ENCODE peak calls at places on chromosomes 4 and X, in five cellular contexts. M is ascending aorta, N is OCI-LY7, D is lower lobe of right lung, S is Panc1. X is an unnamed sample. For H3K4me1, the result is how much of the 10 kb centered on the place peaks cover.

GRCh38 chr4:186727977-186728519 is 4.4 kb upstream of the FAT1 start:
- DNase-seq in M (no peak), N (no peak), D (no peak), S (peak), X (no peak)

GRCh38 chr4:107736924-107737448 is 17.0 kb upstream of the PAPSS1 start:
- DNase-seq in M (no peak), N (peak), D (no peak), S (no peak), X (no peak)

GRCh38 chrX:77894921-77895886 is at the start of gene MAGT1:
- DNase-seq in M (peak), N (peak), D (peak), S (peak), X (peak)

GRCh38 chr4:13733817-13734216 is 106.3 kb upstream of the BOD1L1 start:
- DNase-seq in M (no peak), N (no peak), D (no peak), S (no peak), X (no peak)

GRCh38 chr4:41339812-41340809 is 83.4 kb downstream of the UCHL1 start:
- DNase-seq in M (peak), N (no peak), D (no peak), S (no peak), X (no peak)

GRCh38 chr4:150569384-150569987 is 12.5 kb upstream of the MAB21L2 start:
- DNase-seq in M (no peak), N (no peak), D (no peak), S (no peak), X (no peak)

GRCh38 chr4:128385683-128386304 is 98.2 kb upstream of the PGRMC2 start:
- DNase-seq in M (no peak), N (no peak), D (no peak), S (no peak), X (no peak)

GRCh38 chr4:10180603-10180926 is 64.0 kb upstream of the WDR1 start:
- DNase-seq in M (no peak), N (no peak), D (no peak), S (no peak), X (no peak)

GRCh38 chr4:21991050-21991449 is 42.5 kb upstream of the KCNIP4 start:
- DNase-seq in M (no peak), N (no peak), D (no peak), S (no peak), X (no peak)

GRCh38 chrX:40971736-40972135 is 113.5 kb upstream of the USP9X start:
- DNase-seq in M (no peak), N (no peak), D (no peak), S (no peak), X (no peak)

GRCh38 chr4:155875878-155876277 is 9.8 kb upstream of the ASIC5 start:
- DNase-seq in M (no peak), N (no peak), D (no peak), S (no peak), X (no peak)

GRCh38 chrX:100995469-100995868 is 26.0 kb downstream of the ARL13A start:
- DNase-seq in M (no peak), N (no peak), D (no peak), S (no peak), X (no peak)

GRCh38 chrX:10052906-10053625 is 85.9 kb downstream of the CLDN34 start:
- DNase-seq in M (no peak), N (no peak), D (no peak), S (no peak), X (no peak)

GRCh38 chr4:125225806-125226205 is 88.9 kb upstream of the FAT4 start:
- DNase-seq in M (no peak), N (no peak), D (no peak), S (no peak), X (no peak)

GRCh38 chr4:58590714-58591113 is 1480.5 kb upstream of the IGFBP7 start:
- DNase-seq in M (no peak), N (no peak), D (no peak), S (no peak), X (no peak)

GRCh38 chr4:182343435-182343834 is 100.2 kb downstream of the TENM3 start:
- DNase-seq in M (no peak), N (no peak), D (no peak), S (no peak), X (no peak)

GRCh38 chrX:151359931-151360871 is 36.8 kb upstream of the VMA21 start:
- DNase-seq in M (no peak), N (peak), D (peak), S (no peak), X (no peak)

GRCh38 chr4:188372856-188373255 is 233.6 kb downstream of the TRIML1 start:
- DNase-seq in M (peak), N (no peak), D (no peak), S (peak), X (no peak)

GRCh38 chrX:51463322-51463721 is 33.1 kb downstream of the NUDT11 start:
- DNase-seq in M (no peak), N (no peak), D (no peak), S (no peak), X (no peak)

GRCh38 chr4:2305766-2306501 is 44.0 kb upstream of the MXD4 start:
- DNase-seq in M (no peak), N (no peak), D (no peak), S (no peak), X (no peak)

GRCh38 chr4:23876418-23877089 is 13.3 kb downstream of the PPARGC1A start:
- DNase-seq in M (no peak), N (no peak), D (no peak), S (no peak), X (no peak)

GRCh38 chr4:86014599-86014998 is 345.3 kb downstream of the MAPK10 start:
- DNase-seq in M (no peak), N (peak), D (no peak), S (no peak), X (peak)

GRCh38 chr4:169108303-169108702 is 98.2 kb upstream of the CBR4 start:
- DNase-seq in M (no peak), N (no peak), D (no peak), S (no peak), X (no peak)

GRCh38 chr4:143432258-143432591 is 81.3 kb upstream of the SMARCA5 start:
- DNase-seq in M (no peak), N (no peak), D (no peak), S (no peak), X (no peak)

GRCh38 chr4:140326395-140326993 is 47.0 kb upstream of the SCOC start:
- DNase-seq in M (no peak), N (peak), D (no peak), S (no peak), X (no peak)

GRCh38 chr4:84803720-84804119 is 162.8 kb downstream of the WDFY3 start:
- DNase-seq in M (no peak), N (no peak), D (no peak), S (no peak), X (no peak)

GRCh38 chr4:71752383-71753042 is 31.4 kb downstream of the GC start:
- DNase-seq in M (no peak), N (no peak), D (no peak), S (no peak), X (no peak)

GRCh38 chr4:184812181-184812542 is 13.6 kb downstream of the ACSL1 start:
- DNase-seq in M (no peak), N (no peak), D (no peak), S (no peak), X (no peak)

GRCh38 chr4:5423670-5424069 is 284.7 kb downstream of the EVC2 start:
- DNase-seq in M (no peak), N (no peak), D (no peak), S (no peak), X (no peak)

GRCh38 chr4:5421416-5421815 is 286.9 kb downstream of the EVC2 start:
- DNase-seq in M (no peak), N (no peak), D (no peak), S (no peak), X (no peak)

GRCh38 chr4:5424211-5424610 is 284.1 kb downstream of the EVC2 start:
- DNase-seq in M (no peak), N (no peak), D (no peak), S (no peak), X (no peak)

GRCh38 chr4:5416637-5417036 is 291.7 kb downstream of the EVC2 start:
- DNase-seq in M (no peak), N (no peak), D (no peak), S (no peak), X (no peak)

GRCh38 chr4:5420266-5420665 is 288.1 kb downstream of the EVC2 start:
- DNase-seq in M (no peak), N (no peak), D (no peak), S (no peak), X (no peak)
- H3K4me3 ChIP-seq in M (no peak), N (no peak), D (no peak), S (no peak), X (no peak)

DNA sequence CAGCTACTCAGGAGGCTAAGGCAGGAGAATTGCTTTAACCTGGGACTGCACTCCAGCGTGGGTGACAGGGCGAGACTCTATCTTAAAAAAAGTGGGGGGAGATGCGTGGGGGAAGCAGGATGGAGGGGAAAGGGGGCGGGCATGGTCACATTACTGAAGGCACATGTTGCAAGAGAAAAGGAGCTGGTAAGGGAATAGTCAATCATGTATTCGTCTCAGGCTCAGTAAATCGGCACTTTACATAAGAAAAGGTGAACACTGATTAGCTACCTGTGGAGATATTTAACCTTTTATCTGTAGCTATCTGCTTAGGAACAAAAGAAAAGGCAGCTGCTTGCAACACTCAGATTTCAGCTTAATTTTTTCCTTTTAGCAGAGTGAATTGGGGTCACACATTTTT is 132.5 kb downstream of the PLS3 start:
- DNase-seq in M (no peak), N (no peak), D (no peak), S (no peak), X (no peak)
- H3K4me1 ChIP-seq in M (under half), N (under half), D (under half), S (under half), X (under half)

DNA sequence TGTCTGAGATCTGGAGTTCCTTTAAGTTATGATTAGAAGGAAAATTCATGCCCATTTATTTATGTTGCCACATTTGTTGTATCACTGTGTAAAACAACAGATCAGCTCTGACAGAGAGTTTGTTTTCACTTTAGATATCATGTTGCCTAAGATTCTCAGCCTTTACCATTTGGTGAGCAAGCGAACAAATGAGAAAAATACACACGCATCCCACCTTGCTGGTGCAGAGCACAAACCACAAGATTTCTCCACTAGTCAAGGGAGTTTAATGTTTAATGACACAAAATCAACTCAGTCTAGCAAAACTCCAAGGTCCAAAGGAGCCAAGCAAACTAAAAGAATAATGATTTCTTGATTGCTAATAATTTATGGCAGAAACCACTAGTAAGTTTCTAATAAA is 27.7 kb downstream of the FGF5 start:
- DNase-seq in M (no peak), N (no peak), D (no peak), S (no peak), X (no peak)
- H3K4me3 ChIP-seq in M (no peak), N (no peak), D (no peak), S (no peak), X (no peak)

DNA sequence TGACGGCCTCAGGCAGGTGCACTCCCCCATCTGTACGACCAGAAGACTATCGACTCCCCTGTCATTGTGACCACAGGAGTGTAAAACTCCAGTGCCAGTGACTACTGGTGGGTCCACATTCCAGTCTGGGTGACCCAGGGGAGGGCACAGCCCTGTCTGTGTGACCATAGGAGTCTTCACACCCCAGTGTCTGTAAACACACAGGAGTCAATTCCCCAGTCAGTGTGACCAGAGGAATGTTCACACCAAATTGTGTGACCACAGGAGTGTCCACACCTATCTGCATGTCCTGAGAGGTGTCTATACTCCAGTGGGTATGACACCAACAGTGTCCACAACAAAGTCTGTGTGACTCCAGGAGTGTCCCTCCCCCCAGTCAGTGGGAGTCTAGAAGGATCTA is 12.0 kb downstream of the FTSJ1 start:
- DNase-seq in M (no peak), N (no peak), D (no peak), S (no peak), X (no peak)
- H3K4me1 ChIP-seq in M (under half), N (under half), D (under half), S (under half), X (under half)

DNA sequence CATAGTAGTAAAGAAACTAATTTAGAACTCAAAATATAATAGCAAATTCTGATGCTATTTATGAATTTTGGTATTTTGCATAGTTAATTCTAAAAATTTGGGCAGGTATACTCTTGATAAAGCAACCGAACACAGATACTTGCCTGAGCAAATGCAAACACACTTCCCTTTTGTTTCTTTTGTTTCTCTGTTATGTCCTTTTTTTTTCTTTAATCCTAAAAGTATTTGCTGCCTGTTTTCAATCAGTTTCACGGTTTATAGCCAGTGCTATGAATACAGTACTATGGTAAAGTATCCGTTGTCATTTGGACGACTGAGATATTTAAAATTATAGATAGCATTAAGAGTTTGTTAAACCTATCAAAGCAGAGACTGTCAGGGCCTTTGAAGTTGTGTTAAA is 84.3 kb upstream of the HPRT1 start:
- DNase-seq in M (no peak), N (no peak), D (no peak), S (no peak), X (no peak)
- H3K4me3 ChIP-seq in M (no peak), N (peak), D (no peak), S (no peak), X (no peak)

DNA sequence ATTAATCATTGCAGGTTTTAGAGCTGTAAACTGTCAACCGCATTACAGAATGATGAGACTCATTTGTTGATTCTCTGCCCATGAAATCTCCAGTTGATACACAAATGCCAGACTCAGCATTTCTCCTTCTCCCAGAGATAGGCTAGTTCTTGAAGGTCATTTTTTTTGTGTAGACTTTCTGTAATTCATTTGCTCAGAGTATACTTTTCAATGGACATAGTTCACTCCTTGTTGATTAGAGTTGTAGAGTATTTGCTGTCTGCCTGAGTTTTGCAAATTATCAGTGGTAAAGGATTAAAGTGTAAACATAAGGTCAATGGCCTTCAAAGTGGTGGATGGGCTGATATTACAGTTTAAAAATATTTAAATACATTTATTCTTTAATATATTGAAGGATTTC is 15.2 kb upstream of the ALB start:
- DNase-seq in M (no peak), N (no peak), D (no peak), S (no peak), X (no peak)
- H3K4me1 ChIP-seq in M (under half), N (under half), D (under half), S (under half), X (under half)